ENCODE peak calls at places on chromosomes 7 and 10, in seven cellular contexts. One of them, this sample, is unnamed.

GRCh38 chr7:130996841-130997231 is 262.8 kb upstream of the KLF14 start:
- DNase-seq in dorsolateral prefrontal cortex: no peak
- DNase-seq in A549: no peak
- DNase-seq in tibial artery: no peak
- DNase-seq in PC-3: peak
- DNase-seq in iPS DF 6.9: no peak
- DNase-seq in upper lobe of right lung: no peak
- DNase-seq in this sample: peak

GRCh38 chr7:42247301-42247700 is 10.3 kb upstream of the GLI3 start:
- DNase-seq in dorsolateral prefrontal cortex: no peak
- DNase-seq in A549: no peak
- DNase-seq in tibial artery: no peak
- DNase-seq in PC-3: no peak
- DNase-seq in iPS DF 6.9: no peak
- DNase-seq in upper lobe of right lung: no peak
- DNase-seq in this sample: no peak

GRCh38 chr10:91220954-91221696 is 662 bp downstream of the PCGF5 start:
- DNase-seq in dorsolateral prefrontal cortex: no peak
- DNase-seq in A549: peak
- DNase-seq in tibial artery: peak
- DNase-seq in PC-3: peak
- DNase-seq in iPS DF 6.9: no peak
- DNase-seq in upper lobe of right lung: no peak
- DNase-seq in this sample: peak

GRCh38 chr10:14560794-14561765 is 213.6 kb downstream of the FAM107B start:
- DNase-seq in dorsolateral prefrontal cortex: no peak
- DNase-seq in A549: no peak
- DNase-seq in tibial artery: no peak
- DNase-seq in PC-3: no peak
- DNase-seq in iPS DF 6.9: no peak
- DNase-seq in upper lobe of right lung: no peak
- DNase-seq in this sample: no peak

GRCh38 chr7:122975341-122975740 is 20.2 kb downstream of the TAS2R16 start:
- DNase-seq in dorsolateral prefrontal cortex: no peak
- DNase-seq in A549: no peak
- DNase-seq in tibial artery: no peak
- DNase-seq in PC-3: peak
- DNase-seq in iPS DF 6.9: no peak
- DNase-seq in upper lobe of right lung: no peak
- DNase-seq in this sample: no peak

GRCh38 chr10:114538544-114538906 is 119.5 kb downstream of the ABLIM1 start:
- DNase-seq in dorsolateral prefrontal cortex: no peak
- DNase-seq in A549: no peak
- DNase-seq in tibial artery: no peak
- DNase-seq in PC-3: no peak
- DNase-seq in iPS DF 6.9: no peak
- DNase-seq in upper lobe of right lung: no peak
- DNase-seq in this sample: peak

GRCh38 chr10:116097239-116097751 is 175.7 kb downstream of the GFRA1 start:
- DNase-seq in dorsolateral prefrontal cortex: peak
- DNase-seq in A549: no peak
- DNase-seq in tibial artery: no peak
- DNase-seq in PC-3: no peak
- DNase-seq in iPS DF 6.9: no peak
- DNase-seq in upper lobe of right lung: no peak
- DNase-seq in this sample: no peak

GRCh38 chr10:47405829-47406547 is 21.9 kb upstream of the ZNF488 start:
- DNase-seq in dorsolateral prefrontal cortex: no peak
- DNase-seq in A549: no peak
- DNase-seq in tibial artery: peak
- DNase-seq in PC-3: peak
- DNase-seq in iPS DF 6.9: no peak
- DNase-seq in upper lobe of right lung: peak
- DNase-seq in this sample: no peak

GRCh38 chr10:122219340-122219739 is 51.8 kb upstream of the BTBD16 start:
- DNase-seq in dorsolateral prefrontal cortex: no peak
- DNase-seq in A549: no peak
- DNase-seq in tibial artery: no peak
- DNase-seq in PC-3: no peak
- DNase-seq in iPS DF 6.9: no peak
- DNase-seq in upper lobe of right lung: no peak
- DNase-seq in this sample: no peak

GRCh38 chr7:4700577-4701235 is 18.6 kb downstream of the FOXK1 start:
- DNase-seq in dorsolateral prefrontal cortex: no peak
- DNase-seq in A549: no peak
- DNase-seq in tibial artery: no peak
- DNase-seq in PC-3: no peak
- DNase-seq in iPS DF 6.9: no peak
- DNase-seq in upper lobe of right lung: no peak
- DNase-seq in this sample: no peak

GRCh38 chr10:13795653-13796555 is 209.1 kb downstream of the PRPF18 start:
- DNase-seq in dorsolateral prefrontal cortex: no peak
- DNase-seq in A549: no peak
- DNase-seq in tibial artery: no peak
- DNase-seq in PC-3: no peak
- DNase-seq in iPS DF 6.9: no peak
- DNase-seq in upper lobe of right lung: no peak
- DNase-seq in this sample: no peak

GRCh38 chr7:71867626-71868025 is 544.5 kb downstream of the CALN1 start:
- DNase-seq in dorsolateral prefrontal cortex: no peak
- DNase-seq in A549: no peak
- DNase-seq in tibial artery: no peak
- DNase-seq in PC-3: no peak
- DNase-seq in iPS DF 6.9: no peak
- DNase-seq in upper lobe of right lung: no peak
- DNase-seq in this sample: no peak

GRCh38 chr10:12262278-12262981 is 66.4 kb downstream of the CDC123 start:
- DNase-seq in dorsolateral prefrontal cortex: no peak
- DNase-seq in A549: no peak
- DNase-seq in tibial artery: no peak
- DNase-seq in PC-3: peak
- DNase-seq in iPS DF 6.9: no peak
- DNase-seq in upper lobe of right lung: no peak
- DNase-seq in this sample: no peak

GRCh38 chr10:71766717-71767419 is 6.5 kb downstream of the VSIR start:
- DNase-seq in dorsolateral prefrontal cortex: no peak
- DNase-seq in A549: peak
- DNase-seq in tibial artery: peak
- DNase-seq in PC-3: peak
- DNase-seq in iPS DF 6.9: no peak
- DNase-seq in upper lobe of right lung: peak
- DNase-seq in this sample: peak

GRCh38 chr7:92808006-92808405 is 28.4 kb downstream of the CDK6 start:
- DNase-seq in dorsolateral prefrontal cortex: no peak
- DNase-seq in A549: no peak
- DNase-seq in tibial artery: no peak
- DNase-seq in PC-3: no peak
- DNase-seq in iPS DF 6.9: no peak
- DNase-seq in upper lobe of right lung: no peak
- DNase-seq in this sample: no peak

GRCh38 chr10:79928028-79928583 is 20.8 kb downstream of the SFTPD start:
- DNase-seq in dorsolateral prefrontal cortex: no peak
- DNase-seq in A549: no peak
- DNase-seq in tibial artery: no peak
- DNase-seq in PC-3: no peak
- DNase-seq in iPS DF 6.9: no peak
- DNase-seq in upper lobe of right lung: no peak
- DNase-seq in this sample: no peak

GRCh38 chr7:20651960-20652544 is 36.6 kb downstream of the ABCB5 start:
- DNase-seq in dorsolateral prefrontal cortex: no peak
- DNase-seq in A549: peak
- DNase-seq in tibial artery: no peak
- DNase-seq in PC-3: peak
- DNase-seq in iPS DF 6.9: no peak
- DNase-seq in upper lobe of right lung: no peak
- DNase-seq in this sample: no peak

GRCh38 chr7:48112431-48113165 is 23.5 kb downstream of the UPP1 start:
- DNase-seq in dorsolateral prefrontal cortex: no peak
- DNase-seq in A549: no peak
- DNase-seq in tibial artery: no peak
- DNase-seq in PC-3: peak
- DNase-seq in iPS DF 6.9: no peak
- DNase-seq in upper lobe of right lung: no peak
- DNase-seq in this sample: no peak

GRCh38 chr7:149714081-149714909 is 59.1 kb downstream of the ZNF467 start:
- DNase-seq in dorsolateral prefrontal cortex: peak
- DNase-seq in A549: peak
- DNase-seq in tibial artery: peak
- DNase-seq in PC-3: peak
- DNase-seq in iPS DF 6.9: no peak
- DNase-seq in upper lobe of right lung: peak
- DNase-seq in this sample: peak
- H3K27ac ChIP-seq in dorsolateral prefrontal cortex: peak
- H3K27ac ChIP-seq in A549: peak
- H3K27ac ChIP-seq in tibial artery: peak
- H3K27ac ChIP-seq in PC-3: no peak
- H3K27ac ChIP-seq in iPS DF 6.9: no peak
- H3K27ac ChIP-seq in upper lobe of right lung: no peak
- H3K27ac ChIP-seq in this sample: no peak

GRCh38 chr7:36967387-36967786 is 243.1 kb upstream of the AOAH start:
- DNase-seq in dorsolateral prefrontal cortex: peak
- DNase-seq in A549: peak
- DNase-seq in tibial artery: peak
- DNase-seq in PC-3: peak
- DNase-seq in iPS DF 6.9: peak
- DNase-seq in upper lobe of right lung: no peak
- DNase-seq in this sample: no peak

GRCh38 chr7:36965625-36966024 is 241.3 kb upstream of the AOAH start:
- DNase-seq in dorsolateral prefrontal cortex: no peak
- DNase-seq in A549: no peak
- DNase-seq in tibial artery: no peak
- DNase-seq in PC-3: no peak
- DNase-seq in iPS DF 6.9: no peak
- DNase-seq in upper lobe of right lung: no peak
- DNase-seq in this sample: no peak

GRCh38 chr7:36964297-36964696 is 240.0 kb upstream of the AOAH start:
- DNase-seq in dorsolateral prefrontal cortex: no peak
- DNase-seq in A549: no peak
- DNase-seq in tibial artery: no peak
- DNase-seq in PC-3: no peak
- DNase-seq in iPS DF 6.9: no peak
- DNase-seq in upper lobe of right lung: no peak
- DNase-seq in this sample: no peak

GRCh38 chr7:36966636-36967035 is 242.3 kb upstream of the AOAH start:
- DNase-seq in dorsolateral prefrontal cortex: no peak
- DNase-seq in A549: no peak
- DNase-seq in tibial artery: no peak
- DNase-seq in PC-3: no peak
- DNase-seq in iPS DF 6.9: no peak
- DNase-seq in upper lobe of right lung: no peak
- DNase-seq in this sample: no peak

DNA sequence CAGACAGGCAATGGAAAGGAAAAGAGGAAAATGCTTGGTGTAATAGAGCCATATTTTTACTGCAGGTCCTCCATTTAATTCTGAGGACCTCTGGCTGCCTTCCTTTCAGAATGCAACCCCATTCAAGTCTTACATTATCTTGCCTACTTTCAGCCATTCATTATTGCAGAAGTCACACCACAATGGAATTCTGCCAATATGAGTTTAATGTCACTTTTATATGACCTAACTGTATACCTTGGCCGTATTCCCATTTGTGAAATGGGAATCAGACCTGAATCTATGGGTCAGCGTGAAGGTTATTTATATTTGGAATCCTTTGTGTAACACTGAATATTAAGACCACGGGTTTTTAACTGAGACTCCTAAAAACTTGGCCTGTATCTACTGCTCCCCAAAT is 241.7 kb upstream of the AOAH start:
- DNase-seq in dorsolateral prefrontal cortex: no peak
- DNase-seq in A549: no peak
- DNase-seq in tibial artery: no peak
- DNase-seq in PC-3: no peak
- DNase-seq in iPS DF 6.9: no peak
- DNase-seq in upper lobe of right lung: no peak
- DNase-seq in this sample: no peak
- H3K27ac ChIP-seq in dorsolateral prefrontal cortex: no peak
- H3K27ac ChIP-seq in A549: no peak
- H3K27ac ChIP-seq in tibial artery: no peak
- H3K27ac ChIP-seq in PC-3: no peak
- H3K27ac ChIP-seq in iPS DF 6.9: no peak
- H3K27ac ChIP-seq in upper lobe of right lung: no peak
- H3K27ac ChIP-seq in this sample: no peak

DNA sequence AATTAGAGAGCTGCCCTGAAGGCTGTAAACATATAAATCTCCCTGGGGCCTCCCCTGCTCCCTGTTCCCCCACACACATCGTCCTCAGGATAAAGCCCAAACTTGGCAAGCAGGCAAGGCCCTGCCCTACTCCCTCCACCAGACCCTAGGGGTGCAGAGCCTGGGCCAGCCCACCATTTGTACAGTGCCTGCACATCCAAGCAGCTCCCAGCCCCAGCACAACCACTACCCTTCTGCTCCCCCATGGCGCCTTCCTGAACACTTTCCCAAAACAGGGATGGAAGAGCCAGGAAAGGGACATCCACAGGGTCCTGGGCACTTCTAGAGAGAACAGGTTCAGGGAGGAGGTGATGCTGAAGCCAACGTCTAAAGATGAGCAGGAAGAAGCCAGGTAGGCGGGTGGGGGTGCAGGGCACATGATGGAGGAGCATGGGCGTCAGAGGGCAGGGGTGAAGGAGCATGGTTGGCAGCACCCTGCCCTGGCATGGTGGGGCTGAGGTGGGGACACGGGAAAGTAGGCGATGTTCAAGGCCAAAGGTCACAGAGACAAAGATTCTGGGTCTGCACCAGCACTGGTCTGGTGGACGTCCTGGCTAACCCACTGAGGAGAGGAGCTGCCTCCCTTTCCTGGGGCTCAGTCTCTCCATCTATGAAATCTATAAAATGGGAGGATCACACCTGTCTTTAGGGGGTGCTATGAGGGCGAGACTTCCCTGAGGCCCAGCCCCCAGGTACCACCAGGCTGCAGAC is 140.6 kb downstream of the ARHGAP22 start:
- DNase-seq in dorsolateral prefrontal cortex: peak
- DNase-seq in A549: no peak
- DNase-seq in tibial artery: no peak
- DNase-seq in PC-3: no peak
- DNase-seq in iPS DF 6.9: no peak
- DNase-seq in upper lobe of right lung: peak
- DNase-seq in this sample: no peak
- H3K27ac ChIP-seq in dorsolateral prefrontal cortex: no peak
- H3K27ac ChIP-seq in A549: no peak
- H3K27ac ChIP-seq in tibial artery: no peak
- H3K27ac ChIP-seq in PC-3: no peak
- H3K27ac ChIP-seq in iPS DF 6.9: no peak
- H3K27ac ChIP-seq in upper lobe of right lung: no peak
- H3K27ac ChIP-seq in this sample: no peak

DNA sequence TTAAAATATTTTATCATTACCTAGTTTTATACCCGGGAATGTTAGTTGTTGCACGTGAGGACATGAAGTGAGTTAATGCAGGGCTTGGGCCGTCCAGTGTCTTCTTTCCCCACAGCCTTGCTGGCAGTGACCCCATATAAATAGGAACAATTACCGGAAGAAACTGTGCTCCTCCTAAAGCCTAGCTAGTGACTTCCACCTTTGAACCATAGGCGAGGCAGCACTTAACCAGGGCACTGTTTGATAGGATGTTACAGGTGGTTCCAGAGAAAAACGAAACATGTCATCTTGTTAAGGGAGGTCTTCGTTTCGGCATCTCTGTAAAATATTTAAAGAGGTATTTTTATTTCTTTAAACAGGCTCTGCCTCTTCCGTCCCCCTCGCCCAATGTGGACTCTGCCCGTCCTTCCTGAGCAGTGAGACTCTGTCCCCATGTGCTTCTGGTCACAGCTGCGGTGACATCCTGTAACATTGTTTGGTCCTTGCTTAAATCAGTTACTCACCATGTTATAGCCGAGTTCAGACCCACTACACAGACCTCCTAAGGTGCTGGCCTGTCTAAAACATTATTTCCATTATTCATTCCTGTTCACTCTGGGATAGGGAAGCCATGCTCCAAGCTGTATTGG is 145.6 kb downstream of the MGMT start:
- DNase-seq in dorsolateral prefrontal cortex: no peak
- DNase-seq in A549: no peak
- DNase-seq in tibial artery: no peak
- DNase-seq in PC-3: no peak
- DNase-seq in iPS DF 6.9: no peak
- DNase-seq in upper lobe of right lung: no peak
- DNase-seq in this sample: no peak
- H3K27ac ChIP-seq in dorsolateral prefrontal cortex: no peak
- H3K27ac ChIP-seq in A549: no peak
- H3K27ac ChIP-seq in tibial artery: no peak
- H3K27ac ChIP-seq in PC-3: no peak
- H3K27ac ChIP-seq in iPS DF 6.9: no peak
- H3K27ac ChIP-seq in upper lobe of right lung: no peak
- H3K27ac ChIP-seq in this sample: no peak

This sample was measured in lower lobe of right lung.